ENCODE peak calls at places on chromosomes 3 and 15, in four cellular contexts. Y is heart left ventricle, T is WERI-Rb-1, O is fibroblast of lung. W is an unnamed sample.

GRCh38 chr3:142226474-142226873 is 1.1 kb upstream of the GK5 start:
- DNase-seq in Y (no peak), T (no peak), O (no peak), W (no peak)

GRCh38 chr3:195886181-195887141 is 21.9 kb downstream of the TNK2 start:
- DNase-seq in Y (peak), T (no peak), O (no peak), W (no peak)

GRCh38 chr3:123584284-123584987 is 417 bp downstream of the HACD2 start:
- DNase-seq in Y (peak), T (no peak), O (no peak), W (peak)

GRCh38 chr15:56786966-56787365 is 53.7 kb upstream of the ZNF280D start:
- DNase-seq in Y (no peak), T (no peak), O (no peak), W (no peak)

GRCh38 chr15:41416162-41416741 is 643 bp upstream of the RTF1 start:
- DNase-seq in Y (no peak), T (no peak), O (no peak), W (no peak)

GRCh38 chr3:66047321-66048050 is 8.8 kb upstream of the MAGI1 start:
- DNase-seq in Y (peak), T (no peak), O (peak), W (peak)

GRCh38 chr3:4507010-4507596 is 14.0 kb downstream of the ITPR1 start:
- DNase-seq in Y (no peak), T (no peak), O (peak), W (no peak)

GRCh38 chr3:128323206-128324081 is 143.2 kb downstream of the DNAJB8 start:
- DNase-seq in Y (peak), T (no peak), O (no peak), W (no peak)

GRCh38 chr3:76789262-76789661 is 250.6 kb upstream of the ROBO2 start:
- DNase-seq in Y (no peak), T (no peak), O (no peak), W (no peak)

GRCh38 chr15:98728811-98729160 is 80.4 kb downstream of the IGF1R start:
- DNase-seq in Y (no peak), T (no peak), O (no peak), W (no peak)

GRCh38 chr3:108835101-108835500 is 12.5 kb downstream of the TRAT1 start:
- DNase-seq in Y (no peak), T (no peak), O (no peak), W (peak)

GRCh38 chr3:133694288-133695268 is 32.8 kb upstream of the TOPBP1 start:
- DNase-seq in Y (no peak), T (no peak), O (no peak), W (no peak)
- TF ChIP-seq CTCF in Y (no peak), T (no peak), O (no peak), W (no peak)

GRCh38 chr3:59605944-59606534 is 556.2 kb upstream of the CFAP20DC start:
- DNase-seq in Y (no peak), T (no peak), O (no peak), W (no peak)
- TF ChIP-seq CTCF in Y (no peak), T (no peak), O (no peak), W (no peak)

GRCh38 chr15:38414351-38414750 is 39.6 kb upstream of the FAM98B start:
- DNase-seq in Y (peak), T (peak), O (peak), W (peak)
- TF ChIP-seq CTCF in Y (peak), T (peak), O (peak), W (peak)

DNA sequence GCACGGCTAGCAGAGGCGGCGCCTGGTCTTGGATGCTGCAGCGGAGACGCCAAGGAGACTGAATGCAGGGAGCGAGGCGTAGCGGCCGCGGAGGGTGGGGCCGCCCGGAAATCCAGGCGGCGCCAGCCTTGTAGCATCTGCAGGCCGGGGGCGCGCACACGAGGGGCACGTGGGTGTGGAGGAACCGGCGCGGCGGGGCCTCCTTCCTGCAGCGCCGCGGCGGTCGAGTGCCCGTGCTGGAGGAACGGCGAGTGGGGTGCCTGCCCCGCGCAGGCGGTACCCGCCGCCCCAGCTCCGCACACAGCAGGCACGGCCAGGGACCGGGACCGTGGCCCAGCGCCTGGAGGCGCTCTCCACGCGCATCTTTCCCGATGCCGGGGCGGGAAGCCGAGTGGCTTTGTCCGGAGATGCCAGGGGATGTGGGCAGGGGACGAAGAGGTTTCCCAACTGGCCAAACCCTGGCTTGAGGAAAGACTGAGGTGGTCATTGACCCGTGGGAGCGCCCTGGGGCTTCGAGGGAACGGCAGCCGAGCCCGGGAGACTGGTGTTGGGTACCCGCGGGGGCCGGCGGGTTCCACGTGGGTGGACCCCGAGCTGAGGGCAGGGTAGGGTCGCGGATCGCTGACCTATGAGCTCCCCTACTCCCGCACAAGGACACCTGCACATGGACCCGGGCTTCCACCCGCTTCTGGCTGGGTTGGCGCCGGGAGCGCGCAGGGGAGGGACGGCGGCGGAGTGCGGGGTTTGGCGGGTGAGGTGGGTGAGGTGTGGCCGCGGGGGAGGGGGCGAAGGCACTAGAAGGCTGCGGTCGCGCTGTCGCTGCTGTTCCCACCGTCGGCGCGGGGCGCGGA is 246.4 kb upstream of the TOPAZ1 start:
- DNase-seq in Y (no peak), T (peak), O (peak), W (peak)
- TF ChIP-seq CTCF in Y (no peak), T (no peak), O (no peak), W (no peak)

DNA sequence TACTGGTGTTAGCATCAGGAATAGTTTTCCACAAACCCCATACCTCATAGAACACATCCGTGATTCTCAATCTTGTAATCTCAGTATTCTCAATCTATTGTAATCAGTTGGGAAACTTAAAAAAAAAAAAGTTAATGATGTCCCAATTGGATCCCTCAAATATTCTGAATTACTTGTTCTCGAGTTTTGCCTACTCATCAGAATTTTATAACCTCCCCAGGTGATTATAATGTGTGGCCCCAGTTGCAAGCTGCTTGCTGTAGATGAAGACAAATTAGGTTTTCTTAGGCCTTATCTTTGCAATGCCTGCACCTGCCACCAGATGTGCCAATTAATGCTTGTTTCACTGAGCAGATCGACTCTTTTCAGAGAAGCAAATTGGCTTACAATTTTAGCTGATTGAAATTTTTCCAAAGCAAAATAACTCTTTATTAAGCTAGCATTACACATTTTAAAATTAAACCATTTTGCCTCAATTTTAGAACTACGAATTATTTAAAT is 19.0 kb upstream of the DIPK2A start:
- DNase-seq in Y (no peak), T (no peak), O (no peak), W (no peak)
- TF ChIP-seq CTCF in Y (no peak), T (no peak), O (no peak), W (no peak)

GRCh38 chr3:30751610-30752299 is 142.7 kb downstream of the GADL1 start:
- DNase-seq in Y (peak), T (peak), O (peak), W (peak)
- TF ChIP-seq CTCF in Y (peak), T (peak), O (peak), W (no peak)

DNA sequence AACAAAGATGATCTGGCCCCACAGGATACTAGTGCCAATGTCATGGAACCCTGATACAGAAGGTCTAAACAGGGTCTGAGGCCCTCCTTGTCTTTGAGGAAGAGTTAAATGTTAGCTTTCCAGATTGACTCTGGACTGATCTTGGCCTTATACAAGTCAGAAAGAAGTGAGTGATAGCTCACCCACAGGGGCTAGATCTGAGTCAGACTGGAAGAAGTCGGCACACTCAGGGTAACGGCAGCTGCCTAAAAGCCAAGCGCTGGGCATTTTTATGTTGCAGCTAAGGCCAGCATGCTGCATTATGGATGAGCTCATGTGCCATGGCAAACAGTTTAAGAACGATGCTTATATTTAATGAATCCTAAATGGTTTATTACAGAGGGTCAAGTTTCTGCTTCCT is 762.4 kb upstream of the CFAP20DC start:
- DNase-seq in Y (no peak), T (no peak), O (no peak), W (no peak)
- TF ChIP-seq CTCF in Y (no peak), T (no peak), O (no peak), W (no peak)

GRCh38 chr3:63364909-63365308 is 86.8 kb downstream of the SYNPR start:
- DNase-seq in Y (no peak), T (peak), O (no peak), W (no peak)
- TF ChIP-seq CTCF in Y (no peak), T (peak), O (peak), W (no peak)